ENCODE peak calls at places on chromosome 12, in eight cellular contexts. One of them, this sample, is unnamed.

GRCh38 chr12:12992418-12993175 is 7.5 kb downstream of the HEBP1 start:
- DNase-seq in cardiac muscle cell: peak; percentile 97
- DNase-seq in activated T-helper 1 cell treated with anti-CD3 and anti-CD28 coated beads, Interleukin-12 subunit alpha, Interleukin-12 subunit beta, Interleukin-2, Interleukin-4 antibody, amounts not matched to agents 30 ng/mL and 10 ng/mL and 1 ng/mL, durations not matched to agents 14 hours and 24 hours and 36 hours: no peak
- DNase-seq in MCF 10A: peak; percentile 83
- DNase-seq in stimulated activated CD4-positive, alpha-beta T cell treated with anti-CD3 and anti-CD28 coated beads, Interleukin-2, amount 100 ng/mL, for 48 hours: no peak
- DNase-seq in AG08395: peak; percentile 68
- DNase-seq in HS-27A: peak; percentile 38
- DNase-seq in activated B cell treated with CpG ODN at 0.5 μM for 24 hours: no peak
- DNase-seq in this sample: no peak

GRCh38 chr12:12586879-12587675 is 24.4 kb upstream of the DUSP16 start:
- DNase-seq in cardiac muscle cell: no peak
- DNase-seq in activated T-helper 1 cell treated with anti-CD3 and anti-CD28 coated beads, Interleukin-12 subunit alpha, Interleukin-12 subunit beta, Interleukin-2, Interleukin-4 antibody, amounts not matched to agents 30 ng/mL and 10 ng/mL and 1 ng/mL, durations not matched to agents 14 hours and 24 hours and 36 hours: no peak
- DNase-seq in MCF 10A: no peak
- DNase-seq in stimulated activated CD4-positive, alpha-beta T cell treated with anti-CD3 and anti-CD28 coated beads, Interleukin-2, amount 100 ng/mL, for 48 hours: no peak
- DNase-seq in AG08395: no peak
- DNase-seq in HS-27A: no peak
- DNase-seq in activated B cell treated with CpG ODN at 0.5 μM for 24 hours: no peak
- DNase-seq in this sample: no peak

GRCh38 chr12:34391771-34392581 is 369.7 kb downstream of the ALG10 start:
- DNase-seq in cardiac muscle cell: no peak
- DNase-seq in activated T-helper 1 cell treated with anti-CD3 and anti-CD28 coated beads, Interleukin-12 subunit alpha, Interleukin-12 subunit beta, Interleukin-2, Interleukin-4 antibody, amounts not matched to agents 30 ng/mL and 10 ng/mL and 1 ng/mL, durations not matched to agents 14 hours and 24 hours and 36 hours: no peak
- DNase-seq in MCF 10A: no peak
- DNase-seq in stimulated activated CD4-positive, alpha-beta T cell treated with anti-CD3 and anti-CD28 coated beads, Interleukin-2, amount 100 ng/mL, for 48 hours: no peak
- DNase-seq in AG08395: no peak
- DNase-seq in HS-27A: no peak
- DNase-seq in activated B cell treated with CpG ODN at 0.5 μM for 24 hours: no peak
- DNase-seq in this sample: peak; percentile 3

GRCh38 chr12:93813972-93814821 is 137.0 kb downstream of the CRADD start:
- DNase-seq in cardiac muscle cell: peak; percentile 98
- DNase-seq in activated T-helper 1 cell treated with anti-CD3 and anti-CD28 coated beads, Interleukin-12 subunit alpha, Interleukin-12 subunit beta, Interleukin-2, Interleukin-4 antibody, amounts not matched to agents 30 ng/mL and 10 ng/mL and 1 ng/mL, durations not matched to agents 14 hours and 24 hours and 36 hours: no peak
- DNase-seq in MCF 10A: no peak
- DNase-seq in stimulated activated CD4-positive, alpha-beta T cell treated with anti-CD3 and anti-CD28 coated beads, Interleukin-2, amount 100 ng/mL, for 48 hours: no peak
- DNase-seq in AG08395: peak; percentile 65
- DNase-seq in HS-27A: no peak
- DNase-seq in activated B cell treated with CpG ODN at 0.5 μM for 24 hours: no peak
- DNase-seq in this sample: peak; percentile 86

GRCh38 chr12:1356285-1356684 is 238.1 kb downstream of the FBXL14 start:
- DNase-seq in cardiac muscle cell: no peak
- DNase-seq in activated T-helper 1 cell treated with anti-CD3 and anti-CD28 coated beads, Interleukin-12 subunit alpha, Interleukin-12 subunit beta, Interleukin-2, Interleukin-4 antibody, amounts not matched to agents 30 ng/mL and 10 ng/mL and 1 ng/mL, durations not matched to agents 14 hours and 24 hours and 36 hours: no peak
- DNase-seq in MCF 10A: no peak
- DNase-seq in stimulated activated CD4-positive, alpha-beta T cell treated with anti-CD3 and anti-CD28 coated beads, Interleukin-2, amount 100 ng/mL, for 48 hours: no peak
- DNase-seq in AG08395: no peak
- DNase-seq in HS-27A: no peak
- DNase-seq in activated B cell treated with CpG ODN at 0.5 μM for 24 hours: no peak
- DNase-seq in this sample: no peak

GRCh38 chr12:113052326-113052725 is 4.2 kb upstream of the DTX1 start:
- DNase-seq in cardiac muscle cell: no peak
- DNase-seq in activated T-helper 1 cell treated with anti-CD3 and anti-CD28 coated beads, Interleukin-12 subunit alpha, Interleukin-12 subunit beta, Interleukin-2, Interleukin-4 antibody, amounts not matched to agents 30 ng/mL and 10 ng/mL and 1 ng/mL, durations not matched to agents 14 hours and 24 hours and 36 hours: no peak
- DNase-seq in MCF 10A: no peak
- DNase-seq in stimulated activated CD4-positive, alpha-beta T cell treated with anti-CD3 and anti-CD28 coated beads, Interleukin-2, amount 100 ng/mL, for 48 hours: no peak
- DNase-seq in AG08395: no peak
- DNase-seq in HS-27A: no peak
- DNase-seq in activated B cell treated with CpG ODN at 0.5 μM for 24 hours: no peak
- DNase-seq in this sample: no peak

GRCh38 chr12:122022393-122023338 is 982 bp downstream of the BCL7A start:
- DNase-seq in cardiac muscle cell: peak; percentile 30
- DNase-seq in activated T-helper 1 cell treated with anti-CD3 and anti-CD28 coated beads, Interleukin-12 subunit alpha, Interleukin-12 subunit beta, Interleukin-2, Interleukin-4 antibody, amounts not matched to agents 30 ng/mL and 10 ng/mL and 1 ng/mL, durations not matched to agents 14 hours and 24 hours and 36 hours: peak; percentile 31
- DNase-seq in MCF 10A: peak; percentile 11
- DNase-seq in stimulated activated CD4-positive, alpha-beta T cell treated with anti-CD3 and anti-CD28 coated beads, Interleukin-2, amount 100 ng/mL, for 48 hours: peak; percentile 39
- DNase-seq in AG08395: peak; percentile 39
- DNase-seq in HS-27A: no peak
- DNase-seq in activated B cell treated with CpG ODN at 0.5 μM for 24 hours: peak; percentile 52
- DNase-seq in this sample: no peak

GRCh38 chr12:100141998-100142850 is 450 bp downstream of the BLTP3B start:
- DNase-seq in cardiac muscle cell: no peak
- DNase-seq in activated T-helper 1 cell treated with anti-CD3 and anti-CD28 coated beads, Interleukin-12 subunit alpha, Interleukin-12 subunit beta, Interleukin-2, Interleukin-4 antibody, amounts not matched to agents 30 ng/mL and 10 ng/mL and 1 ng/mL, durations not matched to agents 14 hours and 24 hours and 36 hours: peak; percentile 24
- DNase-seq in MCF 10A: no peak
- DNase-seq in stimulated activated CD4-positive, alpha-beta T cell treated with anti-CD3 and anti-CD28 coated beads, Interleukin-2, amount 100 ng/mL, for 48 hours: peak; percentile 34
- DNase-seq in AG08395: no peak
- DNase-seq in HS-27A: peak; percentile 26
- DNase-seq in activated B cell treated with CpG ODN at 0.5 μM for 24 hours: peak; percentile 48
- DNase-seq in this sample: peak; percentile 76

GRCh38 chr12:12749433-12749832 is 32.3 kb downstream of the CDKN1B start:
- DNase-seq in cardiac muscle cell: peak; percentile 44
- DNase-seq in activated T-helper 1 cell treated with anti-CD3 and anti-CD28 coated beads, Interleukin-12 subunit alpha, Interleukin-12 subunit beta, Interleukin-2, Interleukin-4 antibody, amounts not matched to agents 30 ng/mL and 10 ng/mL and 1 ng/mL, durations not matched to agents 14 hours and 24 hours and 36 hours: no peak
- DNase-seq in MCF 10A: no peak
- DNase-seq in stimulated activated CD4-positive, alpha-beta T cell treated with anti-CD3 and anti-CD28 coated beads, Interleukin-2, amount 100 ng/mL, for 48 hours: no peak
- DNase-seq in AG08395: no peak
- DNase-seq in HS-27A: no peak
- DNase-seq in activated B cell treated with CpG ODN at 0.5 μM for 24 hours: no peak
- DNase-seq in this sample: no peak

GRCh38 chr12:69991683-69992297 is 166.8 kb downstream of the MYRFL start:
- DNase-seq in cardiac muscle cell: no peak
- DNase-seq in activated T-helper 1 cell treated with anti-CD3 and anti-CD28 coated beads, Interleukin-12 subunit alpha, Interleukin-12 subunit beta, Interleukin-2, Interleukin-4 antibody, amounts not matched to agents 30 ng/mL and 10 ng/mL and 1 ng/mL, durations not matched to agents 14 hours and 24 hours and 36 hours: no peak
- DNase-seq in MCF 10A: no peak
- DNase-seq in stimulated activated CD4-positive, alpha-beta T cell treated with anti-CD3 and anti-CD28 coated beads, Interleukin-2, amount 100 ng/mL, for 48 hours: no peak
- DNase-seq in AG08395: no peak
- DNase-seq in HS-27A: no peak
- DNase-seq in activated B cell treated with CpG ODN at 0.5 μM for 24 hours: no peak
- DNase-seq in this sample: no peak

GRCh38 chr12:57131896-57132744 is 3.8 kb downstream of the LRP1 start:
- DNase-seq in cardiac muscle cell: no peak
- DNase-seq in activated T-helper 1 cell treated with anti-CD3 and anti-CD28 coated beads, Interleukin-12 subunit alpha, Interleukin-12 subunit beta, Interleukin-2, Interleukin-4 antibody, amounts not matched to agents 30 ng/mL and 10 ng/mL and 1 ng/mL, durations not matched to agents 14 hours and 24 hours and 36 hours: no peak
- DNase-seq in MCF 10A: no peak
- DNase-seq in stimulated activated CD4-positive, alpha-beta T cell treated with anti-CD3 and anti-CD28 coated beads, Interleukin-2, amount 100 ng/mL, for 48 hours: no peak
- DNase-seq in AG08395: no peak
- DNase-seq in HS-27A: no peak
- DNase-seq in activated B cell treated with CpG ODN at 0.5 μM for 24 hours: no peak
- DNase-seq in this sample: no peak

GRCh38 chr12:59972941-59973340 is 377.1 kb downstream of the SLC16A7 start:
- DNase-seq in cardiac muscle cell: peak; percentile 52
- DNase-seq in activated T-helper 1 cell treated with anti-CD3 and anti-CD28 coated beads, Interleukin-12 subunit alpha, Interleukin-12 subunit beta, Interleukin-2, Interleukin-4 antibody, amounts not matched to agents 30 ng/mL and 10 ng/mL and 1 ng/mL, durations not matched to agents 14 hours and 24 hours and 36 hours: no peak
- DNase-seq in MCF 10A: peak; percentile 81
- DNase-seq in stimulated activated CD4-positive, alpha-beta T cell treated with anti-CD3 and anti-CD28 coated beads, Interleukin-2, amount 100 ng/mL, for 48 hours: no peak
- DNase-seq in AG08395: peak; percentile 42
- DNase-seq in HS-27A: no peak
- DNase-seq in activated B cell treated with CpG ODN at 0.5 μM for 24 hours: no peak
- DNase-seq in this sample: no peak

GRCh38 chr12:90543841-90544240 is 411.1 kb downstream of the CCER1 start:
- DNase-seq in cardiac muscle cell: peak; percentile 38
- DNase-seq in activated T-helper 1 cell treated with anti-CD3 and anti-CD28 coated beads, Interleukin-12 subunit alpha, Interleukin-12 subunit beta, Interleukin-2, Interleukin-4 antibody, amounts not matched to agents 30 ng/mL and 10 ng/mL and 1 ng/mL, durations not matched to agents 14 hours and 24 hours and 36 hours: no peak
- DNase-seq in MCF 10A: no peak
- DNase-seq in stimulated activated CD4-positive, alpha-beta T cell treated with anti-CD3 and anti-CD28 coated beads, Interleukin-2, amount 100 ng/mL, for 48 hours: no peak
- DNase-seq in AG08395: no peak
- DNase-seq in HS-27A: no peak
- DNase-seq in activated B cell treated with CpG ODN at 0.5 μM for 24 hours: no peak
- DNase-seq in this sample: no peak

GRCh38 chr12:112331891-112332290 is 50.3 kb downstream of the HECTD4 start:
- DNase-seq in cardiac muscle cell: no peak
- DNase-seq in activated T-helper 1 cell treated with anti-CD3 and anti-CD28 coated beads, Interleukin-12 subunit alpha, Interleukin-12 subunit beta, Interleukin-2, Interleukin-4 antibody, amounts not matched to agents 30 ng/mL and 10 ng/mL and 1 ng/mL, durations not matched to agents 14 hours and 24 hours and 36 hours: no peak
- DNase-seq in MCF 10A: no peak
- DNase-seq in stimulated activated CD4-positive, alpha-beta T cell treated with anti-CD3 and anti-CD28 coated beads, Interleukin-2, amount 100 ng/mL, for 48 hours: no peak
- DNase-seq in AG08395: no peak
- DNase-seq in HS-27A: no peak
- DNase-seq in activated B cell treated with CpG ODN at 0.5 μM for 24 hours: no peak
- DNase-seq in this sample: no peak

GRCh38 chr12:103779410-103780092 is 61.5 kb downstream of the NT5DC3 start:
- DNase-seq in cardiac muscle cell: peak; percentile 53
- DNase-seq in activated T-helper 1 cell treated with anti-CD3 and anti-CD28 coated beads, Interleukin-12 subunit alpha, Interleukin-12 subunit beta, Interleukin-2, Interleukin-4 antibody, amounts not matched to agents 30 ng/mL and 10 ng/mL and 1 ng/mL, durations not matched to agents 14 hours and 24 hours and 36 hours: no peak
- DNase-seq in MCF 10A: no peak
- DNase-seq in stimulated activated CD4-positive, alpha-beta T cell treated with anti-CD3 and anti-CD28 coated beads, Interleukin-2, amount 100 ng/mL, for 48 hours: no peak
- DNase-seq in AG08395: no peak
- DNase-seq in HS-27A: peak; percentile 47
- DNase-seq in activated B cell treated with CpG ODN at 0.5 μM for 24 hours: no peak
- DNase-seq in this sample: no peak

GRCh38 chr12:110937104-110937641 is 16.8 kb upstream of the MYL2 start:
- DNase-seq in cardiac muscle cell: peak; percentile 59
- DNase-seq in activated T-helper 1 cell treated with anti-CD3 and anti-CD28 coated beads, Interleukin-12 subunit alpha, Interleukin-12 subunit beta, Interleukin-2, Interleukin-4 antibody, amounts not matched to agents 30 ng/mL and 10 ng/mL and 1 ng/mL, durations not matched to agents 14 hours and 24 hours and 36 hours: peak; percentile 17
- DNase-seq in MCF 10A: peak; percentile 61
- DNase-seq in stimulated activated CD4-positive, alpha-beta T cell treated with anti-CD3 and anti-CD28 coated beads, Interleukin-2, amount 100 ng/mL, for 48 hours: peak; percentile 69
- DNase-seq in AG08395: peak; percentile 67
- DNase-seq in HS-27A: no peak
- DNase-seq in activated B cell treated with CpG ODN at 0.5 μM for 24 hours: peak; percentile 53
- DNase-seq in this sample: peak; percentile 78

GRCh38 chr12:11688831-11689230 is 39.4 kb downstream of the ETV6 start:
- DNase-seq in cardiac muscle cell: peak; percentile 49
- DNase-seq in activated T-helper 1 cell treated with anti-CD3 and anti-CD28 coated beads, Interleukin-12 subunit alpha, Interleukin-12 subunit beta, Interleukin-2, Interleukin-4 antibody, amounts not matched to agents 30 ng/mL and 10 ng/mL and 1 ng/mL, durations not matched to agents 14 hours and 24 hours and 36 hours: no peak
- DNase-seq in MCF 10A: peak; percentile 12
- DNase-seq in stimulated activated CD4-positive, alpha-beta T cell treated with anti-CD3 and anti-CD28 coated beads, Interleukin-2, amount 100 ng/mL, for 48 hours: no peak
- DNase-seq in AG08395: no peak
- DNase-seq in HS-27A: no peak
- DNase-seq in activated B cell treated with CpG ODN at 0.5 μM for 24 hours: no peak
- DNase-seq in this sample: no peak

GRCh38 chr12:28958553-28959195 is 190.4 kb upstream of the FAR2 start:
- DNase-seq in cardiac muscle cell: peak; percentile 86
- DNase-seq in activated T-helper 1 cell treated with anti-CD3 and anti-CD28 coated beads, Interleukin-12 subunit alpha, Interleukin-12 subunit beta, Interleukin-2, Interleukin-4 antibody, amounts not matched to agents 30 ng/mL and 10 ng/mL and 1 ng/mL, durations not matched to agents 14 hours and 24 hours and 36 hours: no peak
- DNase-seq in MCF 10A: peak; percentile 30
- DNase-seq in stimulated activated CD4-positive, alpha-beta T cell treated with anti-CD3 and anti-CD28 coated beads, Interleukin-2, amount 100 ng/mL, for 48 hours: no peak
- DNase-seq in AG08395: peak; percentile 49
- DNase-seq in HS-27A: no peak
- DNase-seq in activated B cell treated with CpG ODN at 0.5 μM for 24 hours: no peak
- DNase-seq in this sample: no peak

GRCh38 chr12:50101663-50102062 is 2.1 kb upstream of the GPD1 start:
- DNase-seq in cardiac muscle cell: peak; percentile 63
- DNase-seq in activated T-helper 1 cell treated with anti-CD3 and anti-CD28 coated beads, Interleukin-12 subunit alpha, Interleukin-12 subunit beta, Interleukin-2, Interleukin-4 antibody, amounts not matched to agents 30 ng/mL and 10 ng/mL and 1 ng/mL, durations not matched to agents 14 hours and 24 hours and 36 hours: no peak
- DNase-seq in MCF 10A: peak; percentile 39
- DNase-seq in stimulated activated CD4-positive, alpha-beta T cell treated with anti-CD3 and anti-CD28 coated beads, Interleukin-2, amount 100 ng/mL, for 48 hours: no peak
- DNase-seq in AG08395: peak; percentile 58
- DNase-seq in HS-27A: no peak
- DNase-seq in activated B cell treated with CpG ODN at 0.5 μM for 24 hours: no peak
- DNase-seq in this sample: no peak

GRCh38 chr12:49478949-49479664 is 59.7 kb upstream of the KCNH3 start:
- DNase-seq in cardiac muscle cell: no peak
- DNase-seq in activated T-helper 1 cell treated with anti-CD3 and anti-CD28 coated beads, Interleukin-12 subunit alpha, Interleukin-12 subunit beta, Interleukin-2, Interleukin-4 antibody, amounts not matched to agents 30 ng/mL and 10 ng/mL and 1 ng/mL, durations not matched to agents 14 hours and 24 hours and 36 hours: no peak
- DNase-seq in MCF 10A: no peak
- DNase-seq in stimulated activated CD4-positive, alpha-beta T cell treated with anti-CD3 and anti-CD28 coated beads, Interleukin-2, amount 100 ng/mL, for 48 hours: no peak
- DNase-seq in AG08395: no peak
- DNase-seq in HS-27A: no peak
- DNase-seq in activated B cell treated with CpG ODN at 0.5 μM for 24 hours: no peak
- DNase-seq in this sample: no peak

GRCh38 chr12:67943295-67943892 is 45.9 kb upstream of the IFNG-AS1 start:
- DNase-seq in cardiac muscle cell: peak; percentile 81
- DNase-seq in activated T-helper 1 cell treated with anti-CD3 and anti-CD28 coated beads, Interleukin-12 subunit alpha, Interleukin-12 subunit beta, Interleukin-2, Interleukin-4 antibody, amounts not matched to agents 30 ng/mL and 10 ng/mL and 1 ng/mL, durations not matched to agents 14 hours and 24 hours and 36 hours: peak; percentile 27
- DNase-seq in MCF 10A: peak; percentile 78
- DNase-seq in stimulated activated CD4-positive, alpha-beta T cell treated with anti-CD3 and anti-CD28 coated beads, Interleukin-2, amount 100 ng/mL, for 48 hours: peak; percentile 58
- DNase-seq in AG08395: peak; percentile 78
- DNase-seq in HS-27A: peak; percentile 64
- DNase-seq in activated B cell treated with CpG ODN at 0.5 μM for 24 hours: no peak
- DNase-seq in this sample: no peak

GRCh38 chr12:101855364-101855884 is 22.0 kb upstream of the DRAM1 start:
- DNase-seq in cardiac muscle cell: no peak
- DNase-seq in activated T-helper 1 cell treated with anti-CD3 and anti-CD28 coated beads, Interleukin-12 subunit alpha, Interleukin-12 subunit beta, Interleukin-2, Interleukin-4 antibody, amounts not matched to agents 30 ng/mL and 10 ng/mL and 1 ng/mL, durations not matched to agents 14 hours and 24 hours and 36 hours: no peak
- DNase-seq in MCF 10A: no peak
- DNase-seq in stimulated activated CD4-positive, alpha-beta T cell treated with anti-CD3 and anti-CD28 coated beads, Interleukin-2, amount 100 ng/mL, for 48 hours: no peak
- DNase-seq in AG08395: no peak
- DNase-seq in HS-27A: no peak
- DNase-seq in activated B cell treated with CpG ODN at 0.5 μM for 24 hours: no peak
- DNase-seq in this sample: no peak

GRCh38 chr12:105977256-105978051 is 161.3 kb downstream of the NUAK1 start:
- DNase-seq in cardiac muscle cell: peak; percentile 68
- DNase-seq in activated T-helper 1 cell treated with anti-CD3 and anti-CD28 coated beads, Interleukin-12 subunit alpha, Interleukin-12 subunit beta, Interleukin-2, Interleukin-4 antibody, amounts not matched to agents 30 ng/mL and 10 ng/mL and 1 ng/mL, durations not matched to agents 14 hours and 24 hours and 36 hours: no peak
- DNase-seq in MCF 10A: no peak
- DNase-seq in stimulated activated CD4-positive, alpha-beta T cell treated with anti-CD3 and anti-CD28 coated beads, Interleukin-2, amount 100 ng/mL, for 48 hours: no peak
- DNase-seq in AG08395: peak; percentile 81
- DNase-seq in HS-27A: peak; percentile 54
- DNase-seq in activated B cell treated with CpG ODN at 0.5 μM for 24 hours: no peak
- DNase-seq in this sample: no peak

GRCh38 chr12:1616233-1617066 is 12.6 kb upstream of the WNT5B start:
- DNase-seq in cardiac muscle cell: no peak
- DNase-seq in activated T-helper 1 cell treated with anti-CD3 and anti-CD28 coated beads, Interleukin-12 subunit alpha, Interleukin-12 subunit beta, Interleukin-2, Interleukin-4 antibody, amounts not matched to agents 30 ng/mL and 10 ng/mL and 1 ng/mL, durations not matched to agents 14 hours and 24 hours and 36 hours: no peak
- DNase-seq in MCF 10A: peak; percentile 55
- DNase-seq in stimulated activated CD4-positive, alpha-beta T cell treated with anti-CD3 and anti-CD28 coated beads, Interleukin-2, amount 100 ng/mL, for 48 hours: no peak
- DNase-seq in AG08395: no peak
- DNase-seq in HS-27A: no peak
- DNase-seq in activated B cell treated with CpG ODN at 0.5 μM for 24 hours: no peak
- DNase-seq in this sample: no peak

GRCh38 chr12:4193821-4194220 is 79.7 kb upstream of the CCND2 start:
- DNase-seq in cardiac muscle cell: no peak
- DNase-seq in activated T-helper 1 cell treated with anti-CD3 and anti-CD28 coated beads, Interleukin-12 subunit alpha, Interleukin-12 subunit beta, Interleukin-2, Interleukin-4 antibody, amounts not matched to agents 30 ng/mL and 10 ng/mL and 1 ng/mL, durations not matched to agents 14 hours and 24 hours and 36 hours: no peak
- DNase-seq in MCF 10A: no peak
- DNase-seq in stimulated activated CD4-positive, alpha-beta T cell treated with anti-CD3 and anti-CD28 coated beads, Interleukin-2, amount 100 ng/mL, for 48 hours: no peak
- DNase-seq in AG08395: no peak
- DNase-seq in HS-27A: no peak
- DNase-seq in activated B cell treated with CpG ODN at 0.5 μM for 24 hours: no peak
- DNase-seq in this sample: no peak

GRCh38 chr12:12017135-12017581 is 53.6 kb upstream of the BCL2L14 start:
- DNase-seq in cardiac muscle cell: peak; percentile 15
- DNase-seq in activated T-helper 1 cell treated with anti-CD3 and anti-CD28 coated beads, Interleukin-12 subunit alpha, Interleukin-12 subunit beta, Interleukin-2, Interleukin-4 antibody, amounts not matched to agents 30 ng/mL and 10 ng/mL and 1 ng/mL, durations not matched to agents 14 hours and 24 hours and 36 hours: no peak
- DNase-seq in MCF 10A: peak; percentile 16
- DNase-seq in stimulated activated CD4-positive, alpha-beta T cell treated with anti-CD3 and anti-CD28 coated beads, Interleukin-2, amount 100 ng/mL, for 48 hours: no peak
- DNase-seq in AG08395: no peak
- DNase-seq in HS-27A: no peak
- DNase-seq in activated B cell treated with CpG ODN at 0.5 μM for 24 hours: no peak
- DNase-seq in this sample: no peak

GRCh38 chr12:114499338-114499737 is 93.4 kb upstream of the TBX5 start:
- DNase-seq in cardiac muscle cell: peak; percentile 13
- DNase-seq in activated T-helper 1 cell treated with anti-CD3 and anti-CD28 coated beads, Interleukin-12 subunit alpha, Interleukin-12 subunit beta, Interleukin-2, Interleukin-4 antibody, amounts not matched to agents 30 ng/mL and 10 ng/mL and 1 ng/mL, durations not matched to agents 14 hours and 24 hours and 36 hours: no peak
- DNase-seq in MCF 10A: no peak
- DNase-seq in stimulated activated CD4-positive, alpha-beta T cell treated with anti-CD3 and anti-CD28 coated beads, Interleukin-2, amount 100 ng/mL, for 48 hours: no peak
- DNase-seq in AG08395: peak; percentile 55
- DNase-seq in HS-27A: no peak
- DNase-seq in activated B cell treated with CpG ODN at 0.5 μM for 24 hours: no peak
- DNase-seq in this sample: no peak

GRCh38 chr12:108532061-108532848 is 17.2 kb downstream of the FICD start:
- DNase-seq in cardiac muscle cell: no peak
- DNase-seq in activated T-helper 1 cell treated with anti-CD3 and anti-CD28 coated beads, Interleukin-12 subunit alpha, Interleukin-12 subunit beta, Interleukin-2, Interleukin-4 antibody, amounts not matched to agents 30 ng/mL and 10 ng/mL and 1 ng/mL, durations not matched to agents 14 hours and 24 hours and 36 hours: no peak
- DNase-seq in MCF 10A: no peak
- DNase-seq in stimulated activated CD4-positive, alpha-beta T cell treated with anti-CD3 and anti-CD28 coated beads, Interleukin-2, amount 100 ng/mL, for 48 hours: no peak
- DNase-seq in AG08395: no peak
- DNase-seq in HS-27A: no peak
- DNase-seq in activated B cell treated with CpG ODN at 0.5 μM for 24 hours: no peak
- DNase-seq in this sample: no peak

This sample was measured in Right ventricle myocardium inferior.